ENCODE peak calls at places on chromosomes 1 and 21, in nine cellular contexts. E is stimulated activated CD4-positive, alpha-beta T cell treated with anti-CD3 and anti-CD28 coated beads, Interleukin-4, amount 100 ng/mL, for 4 hours; A is HTR-8/SVneo; F is Caki2; M is fibroblast of lung; H is CD4-positive, alpha-beta memory T cell; C is T-cell; X is Caco-2; L is DMS153. W is an unnamed sample.

GRCh38 chr1:53878492-53879105 is 11.0 kb downstream of the YIPF1 start:
- DNase-seq in E (no peak), A (no peak), F (peak; percentile 50), M (peak; percentile 55), H (no peak), C (no peak), X (no peak), L (peak; percentile 33), W (peak; percentile 32)

GRCh38 chr1:61012365-61012764 is 70.0 kb upstream of the NFIA start:
- DNase-seq in E (no peak), A (no peak), F (no peak), M (no peak), H (no peak), C (no peak), X (no peak), L (no peak), W (no peak)

GRCh38 chr1:172970186-172970585 is 80.6 kb downstream of the TNFSF18 start:
- DNase-seq in E (no peak), A (no peak), F (no peak), M (peak; percentile 61), H (no peak), C (no peak), X (no peak), L (no peak), W (no peak)

GRCh38 chr1:47638240-47638639 is 200.4 kb downstream of the FOXD2 start:
- DNase-seq in E (no peak), A (no peak), F (no peak), M (no peak), H (no peak), C (no peak), X (no peak), L (no peak), W (no peak)

GRCh38 chr21:25903599-25903998 is 168.8 kb downstream of the GABPA start:
- DNase-seq in E (no peak), A (no peak), F (no peak), M (no peak), H (no peak), C (peak; percentile 3), X (no peak), L (no peak), W (no peak)

GRCh38 chr1:154325583-154326545 is 539 bp downstream of the ATP8B2 start:
- DNase-seq in E (no peak), A (peak; percentile 77), F (peak; percentile 72), M (peak; percentile 88), H (peak; percentile 65), C (peak; percentile 31), X (no peak), L (peak; percentile 31), W (peak; percentile 27)

GRCh38 chr1:221439008-221439733 is 302.7 kb downstream of the DUSP10 start:
- DNase-seq in E (peak; percentile 63), A (peak; percentile 59), F (peak; percentile 86), M (peak; percentile 92), H (peak; percentile 83), C (peak; percentile 3), X (no peak), L (no peak), W (peak; percentile 8)

GRCh38 chr1:46689326-46689725 is 17.7 kb downstream of the TEX38 start:
- DNase-seq in E (no peak), A (no peak), F (no peak), M (peak; percentile 30), H (no peak), C (no peak), X (no peak), L (no peak), W (no peak)

GRCh38 chr1:157107702-157108101 is 8.1 kb upstream of the ETV3L start:
- DNase-seq in E (no peak), A (no peak), F (no peak), M (no peak), H (no peak), C (no peak), X (no peak), L (no peak), W (no peak)

GRCh38 chr1:1035291-1035931 is 15.5 kb downstream of the AGRN start:
- DNase-seq in E (no peak), A (no peak), F (no peak), M (no peak), H (no peak), C (no peak), X (no peak), L (no peak), W (no peak)

GRCh38 chr1:65417729-65418128 is 2.7 kb upstream of the LEPR start:
- DNase-seq in E (no peak), A (no peak), F (peak; percentile 41), M (no peak), H (no peak), C (no peak), X (peak; percentile 39), L (no peak), W (no peak)

GRCh38 chr21:44304041-44304738 is 4.3 kb downstream of the PFKL start:
- DNase-seq in E (no peak), A (no peak), F (no peak), M (no peak), H (no peak), C (no peak), X (no peak), L (no peak), W (no peak)

GRCh38 chr1:243621973-243622372 is 228.1 kb downstream of the AKT3 start:
- DNase-seq in E (no peak), A (no peak), F (no peak), M (peak; percentile 48), H (no peak), C (no peak), X (no peak), L (no peak), W (no peak)

GRCh38 chr1:185595835-185596667 is 138.1 kb upstream of the HMCN1 start:
- DNase-seq in E (peak; percentile 28), A (peak; percentile 44), F (peak; percentile 41), M (peak; percentile 29), H (peak; percentile 65), C (peak; percentile 57), X (peak; percentile 58), L (peak; percentile 43), W (peak; percentile 40)

GRCh38 chr1:111281411-111281810 is 9.2 kb upstream of the CHIA start:
- DNase-seq in E (no peak), A (no peak), F (no peak), M (peak; percentile 24), H (no peak), C (no peak), X (no peak), L (no peak), W (no peak)

GRCh38 chr1:182826892-182827291 is 12.3 kb upstream of the DHX9 start:
- DNase-seq in E (no peak), A (no peak), F (no peak), M (no peak), H (no peak), C (no peak), X (no peak), L (no peak), W (no peak)

GRCh38 chr1:184028854-184029623 is 8.5 kb downstream of the COLGALT2 start:
- DNase-seq in E (no peak), A (no peak), F (no peak), M (no peak), H (no peak), C (no peak), X (no peak), L (no peak), W (no peak)

GRCh38 chr1:39933956-39934941 is 20.7 kb upstream of the MFSD2A start:
- DNase-seq in E (no peak), A (peak; percentile 75), F (no peak), M (peak; percentile 76), H (no peak), C (peak; percentile 23), X (peak; percentile 91), L (no peak), W (no peak)

GRCh38 chr1:26360051-26360806 is 6.3 kb upstream of the CRYBG2 start:
- DNase-seq in E (peak; percentile 51), A (no peak), F (no peak), M (no peak), H (peak; percentile 75), C (peak; percentile 30), X (no peak), L (no peak), W (no peak)

GRCh38 chr1:17725811-17726582 is 29.1 kb upstream of the ACTL8 start:
- DNase-seq in E (no peak), A (no peak), F (no peak), M (no peak), H (no peak), C (no peak), X (no peak), L (no peak), W (no peak)

GRCh38 chr1:85240174-85240601 is 19.3 kb downstream of the C1orf52 start:
- DNase-seq in E (no peak), A (no peak), F (no peak), M (peak; percentile 44), H (no peak), C (no peak), X (peak; percentile 40), L (no peak), W (no peak)

GRCh38 chr1:7845761-7846160 is 7.1 kb downstream of the UTS2 start:
- DNase-seq in E (no peak), A (no peak), F (no peak), M (peak; percentile 75), H (no peak), C (no peak), X (no peak), L (no peak), W (no peak)

GRCh38 chr21:45467221-45467779 is 62.3 kb downstream of the COL18A1 start:
- DNase-seq in E (no peak), A (no peak), F (no peak), M (peak; percentile 49), H (no peak), C (no peak), X (no peak), L (no peak), W (no peak)

GRCh38 chr1:209809601-209810000 is 3.7 kb upstream of the IRF6 start:
- DNase-seq in E (no peak), A (no peak), F (no peak), M (no peak), H (no peak), C (no peak), X (no peak), L (no peak), W (no peak)

GRCh38 chr1:166884971-166885370 is 8.9 kb upstream of the TADA1 start:
- DNase-seq in E (no peak), A (no peak), F (no peak), M (no peak), H (no peak), C (no peak), X (no peak), L (no peak), W (peak; percentile 26)

GRCh38 chr1:222788328-222789156 is 26.3 kb upstream of the DISP1 start:
- DNase-seq in E (no peak), A (no peak), F (no peak), M (no peak), H (no peak), C (no peak), X (no peak), L (no peak), W (no peak)

GRCh38 chr1:160346953-160347352 is 3.8 kb downstream of the NCSTN start:
- DNase-seq in E (no peak), A (no peak), F (no peak), M (no peak), H (no peak), C (peak; percentile 27), X (no peak), L (no peak), W (no peak)

GRCh38 chr1:44423706-44424546 is 18.9 kb downstream of the RNF220 start:
- DNase-seq in E (no peak), A (no peak), F (peak; percentile 53), M (peak; percentile 80), H (no peak), C (no peak), X (no peak), L (no peak), W (no peak)

GRCh38 chr1:197771904-197772561 is 3.2 kb downstream of the DENND1B start:
- DNase-seq in E (no peak), A (no peak), F (no peak), M (no peak), H (no peak), C (no peak), X (no peak), L (no peak), W (no peak)

GRCh38 chr1:209375681-209376360 is 207.7 kb upstream of the CAMK1G start:
- DNase-seq in E (no peak), A (no peak), F (no peak), M (peak; percentile 56), H (no peak), C (no peak), X (no peak), L (peak; percentile 19), W (no peak)

GRCh38 chr1:31549807-31550620 is 26.3 kb upstream of the TINAGL1 start:
- DNase-seq in E (no peak), A (no peak), F (peak; percentile 45), M (no peak), H (no peak), C (no peak), X (peak; percentile 43), L (no peak), W (no peak)

W was measured in immature natural killer cell.